ENCODE peak calls at places on chromosome 5, in four cellular contexts. Z is HepG2, A is K562, M is IMR-90. C is an unnamed sample.

GRCh38 chr5:16787278-16787677 is 148.8 kb downstream of the MYO10 start:
- DNase-seq in Z (no peak), A (no peak), M (no peak), C (no peak)

GRCh38 chr5:136063778-136064465 is 35.1 kb downstream of the TGFBI start:
- DNase-seq in Z (no peak), A (no peak), M (no peak), C (no peak)

GRCh38 chr5:102483736-102484135 is 15.1 kb downstream of the SLCO6A1 start:
- DNase-seq in M (no peak), Z (no peak), A (no peak), C (no peak)

GRCh38 chr5:79105868-79106267 is 5.7 kb upstream of the BHMT start:
- DNase-seq in A (peak; percentile 16), Z (no peak), M (no peak), C (no peak)

GRCh38 chr5:109649371-109649770 is 40.4 kb upstream of the MAN2A1 start:
- DNase-seq in Z (no peak), A (no peak), M (no peak), C (no peak)

GRCh38 chr5:134647750-134648424 is 698 bp upstream of the SEC24A start:
- DNase-seq in A (peak; percentile 24), M (peak; percentile 35), Z (peak; percentile 21), C (no peak)

GRCh38 chr5:67425514-67425913 is 228.9 kb upstream of the CD180 start:
- DNase-seq in M (peak; percentile 16), A (no peak), Z (no peak), C (no peak)

GRCh38 chr5:42948961-42949347 is 91.2 kb downstream of the ANXA2R start:
- DNase-seq in A (no peak), M (no peak), Z (no peak), C (no peak)

GRCh38 chr5:108672639-108673038 is 75.1 kb upstream of the FER start:
- DNase-seq in Z (no peak), M (no peak), A (no peak), C (no peak)

GRCh38 chr5:114361724-114362196 is at the start of gene KCNN2:
- DNase-seq in M (peak; percentile 92), A (no peak), Z (peak; percentile 23), C (peak; percentile 45)

GRCh38 chr5:96936431-96937221 is 746 bp downstream of the LNPEP start:
- DNase-seq in A (peak; percentile 26), M (peak; percentile 31), Z (peak; percentile 19), C (peak; percentile 28)

GRCh38 chr5:39668980-39669379 is 244.2 kb upstream of the DAB2 start:
- DNase-seq in M (no peak), A (peak; percentile 20), Z (no peak), C (no peak)

GRCh38 chr5:111765613-111766012 is 8.6 kb upstream of the NREP start:
- DNase-seq in A (no peak), Z (no peak), M (no peak), C (no peak)

GRCh38 chr5:111757582-111758283 is 739 bp upstream of the NREP start:
- DNase-seq in A (peak; percentile 61), M (peak; percentile 93), Z (peak; percentile 68), C (peak; percentile 62)

GRCh38 chr5:111764019-111764418 is 7.0 kb upstream of the NREP start:
- DNase-seq in A (no peak), M (no peak), Z (no peak), C (no peak)

GRCh38 chr5:111758284-111758628 is 1.3 kb upstream of the NREP start:
- DNase-seq in A (no peak), M (no peak), Z (no peak), C (no peak)

GRCh38 chr5:111762895-111763294 is 5.9 kb upstream of the NREP start:
- DNase-seq in Z (no peak), A (no peak), M (peak; percentile 87), C (no peak)
- TF ChIP-seq MAZ in Z (no peak), A (no peak), M (no peak), C (no peak)

GRCh38 chr5:125394661-125395280 is 648.3 kb upstream of the ZNF608 start:
- DNase-seq in Z (no peak), A (no peak), M (no peak), C (no peak)
- TF ChIP-seq MAZ in Z (no peak), A (no peak), M (no peak), C (no peak)

DNA sequence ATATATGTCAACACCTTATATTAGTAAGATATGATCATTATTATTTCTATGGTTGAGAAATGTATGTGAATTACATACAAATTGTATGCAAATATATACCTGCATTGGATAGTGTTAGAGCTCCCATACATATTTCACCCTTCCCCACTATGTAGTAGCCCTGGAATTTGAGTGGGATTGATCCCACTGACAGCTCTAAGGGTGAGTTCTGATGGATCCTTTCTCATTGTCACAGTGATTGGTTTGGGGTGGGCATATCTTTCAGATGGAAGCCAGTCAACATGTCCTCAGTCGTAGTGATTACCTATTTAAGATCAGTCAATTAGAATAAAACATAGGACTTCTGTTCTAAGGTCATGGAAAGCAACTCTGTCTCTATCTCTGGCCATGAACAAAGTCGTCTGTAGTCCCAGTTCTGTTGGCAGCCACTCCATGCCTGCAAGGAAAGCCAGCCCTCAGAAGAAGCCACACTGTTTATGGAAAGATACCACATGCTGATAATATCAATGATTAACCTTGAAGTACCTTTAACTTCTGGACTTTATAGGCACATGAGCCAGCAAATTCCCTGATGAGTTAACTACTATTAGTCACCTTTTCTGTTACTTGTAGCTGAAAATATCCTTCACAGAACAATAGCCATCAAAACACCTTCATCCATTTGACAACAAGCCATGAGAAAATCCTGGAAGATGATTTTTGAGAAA is 5.1 kb upstream of the CCDC192 start:
- DNase-seq in A (no peak), M (peak; percentile 51), Z (no peak), C (peak; percentile 73)
- TF ChIP-seq MAZ in A (no peak), M (no peak), Z (no peak), C (no peak)

GRCh38 chr5:77630246-77631165 is 8.0 kb downstream of the OTP start:
- DNase-seq in Z (peak; percentile 33), A (no peak), M (no peak), C (peak; percentile 85)
- TF ChIP-seq MAZ in Z (no peak), A (no peak), M (no peak), C (no peak)

GRCh38 chr5:82991059-82991458 is 86.1 kb downstream of the TMEM167A start:
- DNase-seq in Z (no peak), M (no peak), A (no peak), C (no peak)

GRCh38 chr5:82985763-82986162 is 91.4 kb downstream of the TMEM167A start:
- DNase-seq in Z (peak; percentile 68), M (no peak), A (no peak), C (no peak)

GRCh38 chr5:82984786-82985762 is 92.1 kb downstream of the TMEM167A start:
- DNase-seq in M (no peak), A (no peak), Z (peak; percentile 14), C (no peak)

GRCh38 chr5:82986404-82986803 is 90.8 kb downstream of the TMEM167A start:
- DNase-seq in M (no peak), A (no peak), Z (no peak), C (no peak)

DNA sequence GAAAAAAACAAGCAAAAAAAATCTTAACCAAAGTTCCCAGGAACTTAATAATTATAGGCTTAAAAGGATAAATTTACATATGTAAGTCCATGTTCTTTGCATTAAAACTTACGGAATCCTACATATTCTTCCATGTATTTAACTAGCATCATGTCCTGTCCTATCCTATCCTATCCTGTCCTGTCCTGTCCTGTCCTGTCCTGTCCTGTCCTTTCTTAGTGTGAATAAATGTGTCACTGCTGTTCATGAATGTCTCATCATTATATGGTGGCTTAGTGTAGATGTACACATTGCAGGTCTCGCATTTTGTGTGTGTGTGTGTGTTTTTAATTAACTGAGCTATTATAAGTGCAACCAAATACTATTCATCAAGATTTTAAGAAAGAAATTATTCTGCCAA is 90.0 kb downstream of the TMEM167A start:
- DNase-seq in A (no peak), M (no peak), Z (no peak), C (no peak)
- TF ChIP-seq MAZ in A (no peak), M (no peak), Z (no peak), C (no peak)

DNA sequence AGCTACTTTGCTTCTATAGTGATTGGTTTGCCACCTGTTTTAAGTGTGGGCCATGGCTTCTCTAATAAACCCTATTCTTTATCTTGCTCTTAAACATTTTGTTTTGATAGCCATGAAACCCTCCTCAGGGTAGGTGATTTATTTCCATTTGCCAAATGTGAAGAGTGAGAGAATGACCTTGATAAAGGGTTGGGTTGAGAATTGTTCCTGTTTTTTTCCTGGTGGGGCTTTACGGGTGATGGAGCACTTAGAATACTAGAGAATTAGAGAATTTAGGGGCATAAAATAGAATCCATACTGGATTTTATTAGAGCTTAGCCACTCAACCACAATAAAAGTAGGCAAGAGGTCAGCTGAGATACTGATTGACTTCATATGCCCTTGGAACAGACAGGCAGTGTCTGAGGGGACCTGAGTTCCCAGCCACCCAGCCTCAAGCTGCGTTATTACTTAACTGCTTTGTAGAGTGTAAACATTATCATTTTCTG is 68.9 kb downstream of the COMMD10 start:
- DNase-seq in A (no peak), Z (no peak), M (no peak), C (no peak)
- TF ChIP-seq MAZ in A (no peak), Z (no peak), M (no peak), C (no peak)

DNA sequence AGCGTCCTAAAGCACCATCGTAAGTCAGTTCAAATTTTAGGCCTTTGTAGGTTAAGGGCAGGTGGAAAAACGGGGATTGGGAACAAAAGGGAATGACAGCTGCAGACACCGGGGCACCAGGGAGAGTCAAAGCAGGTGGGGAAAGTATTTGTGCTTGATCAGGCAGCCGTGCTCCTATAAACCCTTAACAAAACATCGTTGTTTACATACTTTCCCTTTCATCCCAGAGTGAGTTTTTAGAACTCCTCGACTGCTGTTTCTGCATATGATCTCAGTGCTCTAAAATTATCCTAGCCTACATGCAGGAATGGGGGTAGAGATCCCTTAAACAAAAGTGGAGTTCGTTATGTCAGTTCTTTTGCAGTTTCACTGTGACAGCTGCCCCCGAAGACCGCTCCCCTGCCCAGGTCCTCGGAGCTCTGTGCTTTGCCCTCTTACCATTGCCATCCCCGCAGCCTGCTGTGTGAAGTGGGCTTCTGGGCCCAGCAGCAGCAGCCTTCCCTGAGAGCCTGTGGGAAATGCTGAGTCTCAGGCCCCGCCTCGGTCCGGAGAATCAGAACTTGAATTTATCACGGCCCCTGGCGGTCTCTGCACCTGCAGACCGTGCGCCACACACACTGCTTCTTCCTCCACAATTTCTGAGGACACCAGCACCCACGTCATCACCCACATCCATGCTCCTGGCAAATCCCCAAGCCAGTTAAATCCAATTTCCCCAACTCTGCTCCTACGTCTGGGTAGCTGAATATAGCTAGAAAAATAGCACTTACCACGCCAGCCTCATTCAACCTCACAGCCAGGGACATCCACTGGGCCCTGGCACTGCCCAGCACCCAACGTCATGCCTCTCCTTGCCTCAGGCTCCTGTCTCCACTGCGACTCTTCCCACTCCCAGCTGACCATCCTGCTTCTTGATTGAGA is 86.8 kb downstream of the NSUN2 start:
- DNase-seq in Z (no peak), A (no peak), M (no peak), C (no peak)
- TF ChIP-seq MAZ in Z (no peak), A (no peak), M (no peak), C (no peak)

GRCh38 chr5:52863715-52864114 is 76.0 kb downstream of the ITGA1 start:
- DNase-seq in Z (no peak), A (no peak), M (peak; percentile 42), C (no peak)

GRCh38 chr5:52854949-52855348 is 67.2 kb downstream of the ITGA1 start:
- DNase-seq in Z (no peak), A (no peak), M (no peak), C (no peak)

GRCh38 chr5:52856564-52856963 is 68.8 kb downstream of the ITGA1 start:
- DNase-seq in A (no peak), M (peak; percentile 72), Z (no peak), C (no peak)

GRCh38 chr5:52861368-52861767 is 73.7 kb downstream of the ITGA1 start:
- DNase-seq in A (no peak), M (no peak), Z (no peak), C (no peak)

GRCh38 chr5:52859619-52860018 is 71.9 kb downstream of the ITGA1 start:
- DNase-seq in Z (no peak), A (no peak), M (peak; percentile 93), C (no peak)
- TF ChIP-seq MAZ in Z (no peak), A (no peak), M (no peak), C (no peak)

C was measured in A549.